ENCODE peak calls at places on chromosomes 3 and 15, in four cellular contexts. E is body of pancreas, H is upper lobe of right lung, D is cardiac fibroblast. P is an unnamed sample.
A peak's percentile ranks its signal among the peaks of the same experiment; 100 is the strongest.

GRCh38 chr15:80779658-80780415 is 667 bp downstream of the CEMIP start:
- DNase-seq in E (no peak), H (peak; percentile 67), D (peak; percentile 46), P (peak; percentile 57)

GRCh38 chr15:68337826-68338225 is 60.3 kb downstream of the FEM1B start:
- DNase-seq in D (no peak), E (no peak), H (no peak), P (peak; percentile 43)

GRCh38 chr15:81514769-81515168 is 140.8 kb upstream of the TMC3 start:
- DNase-seq in E (no peak), H (no peak), D (no peak), P (no peak)

GRCh38 chr15:47846911-47847310 is 129.6 kb downstream of the SEMA6D start:
- DNase-seq in E (peak; percentile 18), D (no peak), H (no peak), P (no peak)

GRCh38 chr15:24054547-24055245 is 367.6 kb upstream of the NDN start:
- DNase-seq in H (no peak), D (peak; percentile 2), E (peak; percentile 78), P (peak; percentile 17)

GRCh38 chr3:25823314-25823713 is 33.4 kb downstream of the OXSM start:
- DNase-seq in H (no peak), D (no peak), E (no peak), P (peak; percentile 1)

GRCh38 chr15:48143856-48144255 is 23.1 kb downstream of the SLC24A5 start:
- DNase-seq in D (no peak), E (no peak), H (no peak), P (no peak)

GRCh38 chr3:42020681-42021307 is 58.9 kb upstream of the ULK4 start:
- DNase-seq in E (no peak), H (no peak), D (peak; percentile 56), P (no peak)

GRCh38 chr3:25423780-25424179 is 4.3 kb upstream of the RARB start:
- DNase-seq in D (peak; percentile 37), H (no peak), E (no peak), P (peak; percentile 21)

GRCh38 chr3:54939591-54940300 is 11.9 kb upstream of the LRTM1 start:
- DNase-seq in E (no peak), H (no peak), D (no peak), P (no peak)

GRCh38 chr15:43249699-43250203 is 17.0 kb downstream of the TGM5 start:
- DNase-seq in D (peak; percentile 52), E (no peak), H (no peak), P (peak; percentile 84)

GRCh38 chr3:48240000-48240710 is 749 bp upstream of the ZNF589 start:
- DNase-seq in D (no peak), H (peak; percentile 19), E (no peak), P (no peak)

GRCh38 chr3:13098192-13098591 is 25.0 kb upstream of the IQSEC1 start:
- DNase-seq in D (no peak), H (no peak), E (no peak), P (no peak)

GRCh38 chr15:70181626-70182255 is 84.0 kb upstream of the TLE3 start:
- DNase-seq in D (no peak), H (no peak), E (no peak), P (no peak)

GRCh38 chr3:112136959-112137693 is 4.1 kb upstream of the GCSAM start:
- DNase-seq in D (peak; percentile 54), H (no peak), E (no peak), P (no peak)

GRCh38 chr15:90685688-90686434 is 31.3 kb upstream of the BLM start:
- DNase-seq in E (no peak), H (no peak), D (no peak), P (no peak)

GRCh38 chr3:192577271-192577670 is 150.1 kb downstream of the FGF12 start:
- DNase-seq in D (no peak), E (no peak), H (no peak), P (no peak)

GRCh38 chr3:132418916-132419315 is 1.6 kb downstream of the DNAJC13 start:
- DNase-seq in E (no peak), D (peak; percentile 45), H (no peak), P (no peak)

GRCh38 chr15:56659197-56659596 is 74.1 kb downstream of the ZNF280D start:
- DNase-seq in D (no peak), H (no peak), E (no peak), P (no peak)

GRCh38 chr15:41490355-41490754 is 3.3 kb upstream of the ITPKA start:
- DNase-seq in D (peak; percentile 85), E (no peak), H (no peak), P (peak; percentile 63)

GRCh38 chr3:26657406-26657976 is 34.9 kb downstream of the LRRC3B start:
- DNase-seq in H (no peak), E (no peak), D (no peak), P (no peak)

GRCh38 chr3:81726132-81726531 is 35.3 kb downstream of the GBE1 start:
- DNase-seq in E (no peak), H (no peak), D (peak; percentile 40), P (no peak)

GRCh38 chr3:150300376-150300775 is 107.7 kb upstream of the TSC22D2 start:
- DNase-seq in D (no peak), E (no peak), H (no peak), P (no peak)

GRCh38 chr3:112260563-112260962 is 33.5 kb downstream of the SLC9C1 start:
- DNase-seq in E (no peak), H (no peak), D (no peak), P (no peak)

GRCh38 chr3:55481918-55482495 is 5.1 kb downstream of the WNT5A start:
- DNase-seq in H (peak; percentile 61), E (no peak), D (no peak), P (no peak)

GRCh38 chr3:64859625-64860590 is 172.1 kb upstream of the ADAMTS9 start:
- DNase-seq in E (no peak), H (no peak), D (peak; percentile 38), P (no peak)

GRCh38 chr3:69200384-69201068 is 78.1 kb upstream of the LMOD3 start:
- DNase-seq in H (no peak), D (peak; percentile 49), E (peak; percentile 77), P (no peak)

GRCh38 chr15:52706091-52706490 is 26.9 kb upstream of the ATOSA start:
- DNase-seq in E (no peak), H (no peak), D (no peak), P (no peak)

GRCh38 chr3:146814601-146815315 is 209.6 kb upstream of the PLSCR5 start:
- DNase-seq in E (no peak), D (peak; percentile 18), H (no peak), P (no peak)

DNA sequence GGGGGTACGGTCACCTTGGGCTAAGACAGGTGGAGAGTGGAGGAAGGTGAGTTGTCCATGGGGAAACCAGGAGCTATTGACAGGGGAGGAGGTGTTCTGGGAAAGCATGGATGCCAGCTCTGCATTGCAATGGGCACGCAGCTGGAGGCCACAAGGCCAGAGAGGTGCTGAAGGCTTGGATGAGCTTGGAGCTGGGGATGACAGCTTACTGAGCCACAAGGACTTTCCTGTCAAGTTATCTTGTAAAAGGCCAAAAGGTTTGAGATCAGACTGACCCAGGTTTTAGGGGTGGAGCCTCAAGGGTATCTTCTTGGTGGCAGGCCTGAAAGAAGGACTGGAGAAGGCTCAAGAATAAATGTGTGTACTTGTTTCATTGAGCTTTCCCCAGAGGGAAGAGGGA is 115.2 kb downstream of the ASB7 start:
- DNase-seq in D (no peak), H (no peak), E (no peak), P (no peak)
- H3K4me3 ChIP-seq in D (no peak overlapping the region), H (no peak overlapping the region), E (no peak overlapping the region), P (no peak overlapping the region)

DNA sequence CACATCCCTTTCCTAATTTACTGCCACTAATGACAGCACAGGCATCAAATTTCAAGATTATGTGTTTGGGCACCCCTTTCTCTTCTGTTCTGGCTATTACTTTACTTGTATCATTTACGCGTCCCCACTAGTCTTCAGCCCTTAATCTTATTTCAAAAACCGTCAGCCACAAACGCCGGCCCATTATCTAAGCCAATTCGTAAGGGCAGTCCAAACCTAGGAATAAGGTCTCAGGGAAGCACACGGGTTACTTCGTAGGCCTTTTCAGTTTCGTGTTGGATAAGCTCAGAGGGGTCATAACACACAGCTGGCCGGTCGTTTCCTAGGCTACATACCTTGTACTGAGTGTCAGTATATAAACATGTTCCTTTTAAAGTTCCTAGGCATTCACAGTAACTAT is 5.1 kb upstream of the DNAAF4 start:
- DNase-seq in H (no peak), D (no peak), E (no peak), P (no peak)
- H3K4me3 ChIP-seq in H (peak overlapping the region; percentile 22), D (no peak overlapping the region), E (no peak overlapping the region), P (no peak overlapping the region)

GRCh38 chr15:67048281-67049279 is 16.8 kb upstream of the SMAD3 start:
- DNase-seq in H (peak; percentile 79), D (peak; percentile 92), E (peak; percentile 91), P (peak; percentile 89)
- H3K4me3 ChIP-seq in H (no peak overlapping the region), D (no peak overlapping the region), E (no peak overlapping the region), P (no peak overlapping the region)

GRCh38 chr3:171251842-171252241 is 208.4 kb downstream of the TNIK start:
- DNase-seq in H (no peak), E (no peak), D (peak; percentile 12), P (no peak)

GRCh38 chr3:171245796-171246453 is 214.3 kb downstream of the TNIK start:
- DNase-seq in D (no peak), E (no peak), H (no peak), P (no peak)

GRCh38 chr3:171248426-171249115 is 211.6 kb downstream of the TNIK start:
- DNase-seq in D (no peak), E (no peak), H (no peak), P (no peak)

GRCh38 chr3:171249171-171249692 is 211.0 kb downstream of the TNIK start:
- DNase-seq in D (no peak), H (no peak), E (no peak), P (no peak)
- H3K4me3 ChIP-seq in D (no peak overlapping the region), H (no peak overlapping the region), E (no peak overlapping the region), P (no peak overlapping the region)

GRCh38 chr3:103082501-103082900 is 647.7 kb downstream of the ZPLD1 start:
- DNase-seq in E (no peak), H (no peak), D (no peak), P (no peak)

GRCh38 chr3:103083848-103084631 is 649.2 kb downstream of the ZPLD1 start:
- DNase-seq in E (no peak), D (no peak), H (no peak), P (no peak)

GRCh38 chr3:103089758-103090157 is 654.9 kb downstream of the ZPLD1 start:
- DNase-seq in E (no peak), D (no peak), H (no peak), P (no peak)

DNA sequence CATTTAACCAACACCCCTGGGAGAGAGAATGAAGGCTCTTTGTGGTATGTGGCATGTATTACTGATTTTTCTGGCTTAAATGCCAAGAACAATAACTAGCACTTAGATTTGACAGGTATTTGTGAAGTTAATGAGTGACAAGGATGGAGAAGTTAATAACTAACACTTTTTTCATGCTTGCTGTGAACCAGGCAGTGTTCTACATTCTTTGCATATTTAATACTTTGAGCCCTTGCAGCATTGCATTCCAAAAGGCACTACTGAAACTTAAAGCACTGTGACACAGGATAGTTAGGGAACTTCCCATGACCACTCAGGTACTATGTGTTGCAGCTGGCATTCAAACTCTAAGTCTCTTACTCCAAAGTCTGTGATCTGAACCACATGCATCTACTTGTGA is 650.6 kb downstream of the ZPLD1 start:
- DNase-seq in D (no peak), H (no peak), E (peak; percentile 30), P (no peak)
- H3K4me3 ChIP-seq in D (no peak overlapping the region), H (no peak overlapping the region), E (no peak overlapping the region), P (no peak overlapping the region)